ENCODE peak calls at places on chromosomes 11 and 22, in eight cellular contexts. N, L, C, J, B, Q, F and W are unnamed samples.

GRCh38 chr11:61828629-61829407 is 718 bp downstream of the FADS2 start:
- DNase-seq in N (peak), L (peak), C (no peak), J (peak), B (no peak), Q (peak), F (peak), W (no peak)

GRCh38 chr11:69899957-69900821 is 81.0 kb upstream of the FGF3 start:
- DNase-seq in N (no peak), L (peak), C (no peak), J (no peak), B (no peak), Q (no peak), F (no peak), W (no peak)

GRCh38 chr11:122175316-122175715 is 59.3 kb upstream of the BLID start:
- DNase-seq in N (no peak), L (peak), C (no peak), J (no peak), B (no peak), Q (no peak), F (no peak), W (no peak)

GRCh38 chr11:95147364-95147905 is 57.8 kb downstream of the ENDOD1 start:
- DNase-seq in N (no peak), L (peak), C (peak), J (no peak), B (peak), Q (peak), F (no peak), W (peak)

GRCh38 chr22:50010676-50011446 is 1.7 kb downstream of the IL17REL start:
- DNase-seq in N (no peak), L (no peak), C (no peak), J (peak), B (no peak), Q (no peak), F (no peak), W (no peak)

GRCh38 chr11:44333271-44334218 is 23.6 kb upstream of the ALX4 start:
- DNase-seq in N (no peak), L (no peak), C (no peak), J (no peak), B (no peak), Q (peak), F (no peak), W (no peak)

GRCh38 chr11:120810251-120810650 is 213.7 kb upstream of the TBCEL start:
- DNase-seq in N (no peak), L (no peak), C (no peak), J (no peak), B (no peak), Q (peak), F (no peak), W (no peak)

GRCh38 chr11:35163707-35164496 is 24.9 kb downstream of the CD44 start:
- DNase-seq in N (no peak), L (no peak), C (no peak), J (no peak), B (no peak), Q (no peak), F (peak), W (no peak)

GRCh38 chr22:23218867-23219251 is 38.5 kb downstream of the BCR start:
- DNase-seq in N (peak), L (peak), C (peak), J (no peak), B (no peak), Q (peak), F (peak), W (no peak)

GRCh38 chr11:22433517-22433916 is 95.3 kb downstream of the SLC17A6 start:
- DNase-seq in N (no peak), L (no peak), C (no peak), J (no peak), B (no peak), Q (no peak), F (no peak), W (no peak)

GRCh38 chr22:23278883-23279675 is 98.8 kb downstream of the BCR start:
- DNase-seq in N (no peak), L (peak), C (no peak), J (no peak), B (no peak), Q (peak), F (no peak), W (peak)

GRCh38 chr11:60810583-60810982 is 25.4 kb downstream of the MS4A10 start:
- DNase-seq in N (no peak), L (peak), C (no peak), J (no peak), B (no peak), Q (no peak), F (no peak), W (no peak)

GRCh38 chr11:24723231-24723630 is 226.4 kb downstream of the LUZP2 start:
- DNase-seq in N (no peak), L (no peak), C (no peak), J (no peak), B (no peak), Q (no peak), F (no peak), W (no peak)

GRCh38 chr11:28072321-28072720 is 35.6 kb downstream of the KIF18A start:
- DNase-seq in N (no peak), L (peak), C (no peak), J (no peak), B (no peak), Q (peak), F (no peak), W (no peak)

GRCh38 chr11:80163011-80163410 is 722.2 kb upstream of the TENM4 start:
- DNase-seq in N (no peak), L (no peak), C (no peak), J (no peak), B (peak), Q (peak), F (no peak), W (no peak)

GRCh38 chr22:20526628-20527355 is 19.4 kb downstream of the MED15 start:
- DNase-seq in N (no peak), L (peak), C (no peak), J (no peak), B (peak), Q (peak), F (no peak), W (no peak)

GRCh38 chr22:48660104-48660794 is 1167.4 kb downstream of the BRD1 start:
- DNase-seq in N (no peak), L (no peak), C (no peak), J (no peak), B (no peak), Q (no peak), F (no peak), W (no peak)

GRCh38 chr11:18322818-18323570 is 627 bp downstream of the GTF2H1 start:
- DNase-seq in N (no peak), L (no peak), C (no peak), J (no peak), B (no peak), Q (peak), F (no peak), W (no peak)

GRCh38 chr22:50074551-50075042 is 10.6 kb downstream of the MLC1 start:
- DNase-seq in N (no peak), L (no peak), C (no peak), J (no peak), B (no peak), Q (no peak), F (no peak), W (no peak)

GRCh38 chr11:65633390-65634139 is 4.3 kb upstream of the SIPA1 start:
- DNase-seq in N (no peak), L (no peak), C (no peak), J (no peak), B (no peak), Q (no peak), F (no peak), W (no peak)